ENCODE peak calls at places on chromosomes 4 and X, in four cellular contexts. One of them, this sample, is unnamed.

GRCh38 chr4:2340272-2341061 is 78.0 kb downstream of the ZFYVE28 start:
- DNase-seq in CD8-positive, alpha-beta T cell: peak; percentile 1
- DNase-seq in endodermal cell: no peak
- DNase-seq in ascending aorta: no peak
- DNase-seq in this sample: no peak

GRCh38 chrX:13197961-13198761 is 121.7 kb downstream of the ATXN3L start:
- DNase-seq in CD8-positive, alpha-beta T cell: no peak
- DNase-seq in endodermal cell: peak; percentile 75
- DNase-seq in ascending aorta: no peak
- DNase-seq in this sample: no peak

GRCh38 chrX:77668391-77669237 is 117.4 kb downstream of the ATRX start:
- DNase-seq in CD8-positive, alpha-beta T cell: no peak
- DNase-seq in endodermal cell: no peak
- DNase-seq in ascending aorta: no peak
- DNase-seq in this sample: no peak

GRCh38 chrX:110210417-110211139 is 107.3 kb downstream of the AMMECR1 start:
- DNase-seq in CD8-positive, alpha-beta T cell: no peak
- DNase-seq in endodermal cell: no peak
- DNase-seq in ascending aorta: no peak
- DNase-seq in this sample: no peak

GRCh38 chr4:179196511-179196910 is 1754.3 kb upstream of the AGA start:
- DNase-seq in CD8-positive, alpha-beta T cell: no peak
- DNase-seq in endodermal cell: no peak
- DNase-seq in ascending aorta: no peak
- DNase-seq in this sample: no peak

GRCh38 chrX:86237482-86237881 is 89.2 kb downstream of the DACH2 start:
- DNase-seq in CD8-positive, alpha-beta T cell: no peak
- DNase-seq in endodermal cell: no peak
- DNase-seq in ascending aorta: no peak
- DNase-seq in this sample: no peak

GRCh38 chrX:153878969-153879653 is 6.9 kb downstream of the L1CAM start:
- DNase-seq in CD8-positive, alpha-beta T cell: no peak
- DNase-seq in endodermal cell: peak; percentile 93
- DNase-seq in ascending aorta: no peak
- DNase-seq in this sample: no peak

GRCh38 chrX:24148535-24149345 is 789 bp upstream of the ZFX start:
- DNase-seq in CD8-positive, alpha-beta T cell: no peak
- DNase-seq in endodermal cell: no peak
- DNase-seq in ascending aorta: no peak
- DNase-seq in this sample: no peak

GRCh38 chrX:21856504-21856903 is 717 bp downstream of the YY2 start:
- DNase-seq in CD8-positive, alpha-beta T cell: no peak
- DNase-seq in endodermal cell: no peak
- DNase-seq in ascending aorta: no peak
- DNase-seq in this sample: no peak

GRCh38 chr4:1561286-1561990 is 122.7 kb downstream of the FAM53A start:
- DNase-seq in CD8-positive, alpha-beta T cell: no peak
- DNase-seq in endodermal cell: no peak
- DNase-seq in ascending aorta: no peak
- DNase-seq in this sample: no peak

GRCh38 chr4:8307714-8308113 is 38.2 kb downstream of the HTRA3 start:
- DNase-seq in CD8-positive, alpha-beta T cell: no peak
- DNase-seq in endodermal cell: peak; percentile 22
- DNase-seq in ascending aorta: no peak
- DNase-seq in this sample: no peak

GRCh38 chrX:109600114-109600710 is 24.8 kb downstream of the KCNE5 start:
- DNase-seq in CD8-positive, alpha-beta T cell: no peak
- DNase-seq in endodermal cell: peak; percentile 62
- DNase-seq in ascending aorta: no peak
- DNase-seq in this sample: no peak

GRCh38 chrX:120308959-120309872 is 2.0 kb downstream of the TMEM255A start:
- DNase-seq in CD8-positive, alpha-beta T cell: peak; percentile 66
- DNase-seq in endodermal cell: peak; percentile 87
- DNase-seq in ascending aorta: peak; percentile 15
- DNase-seq in this sample: peak; percentile 22

GRCh38 chr4:15929555-15929954 is 9.0 kb downstream of the FGFBP1 start:
- DNase-seq in CD8-positive, alpha-beta T cell: no peak
- DNase-seq in endodermal cell: no peak
- DNase-seq in ascending aorta: no peak
- DNase-seq in this sample: no peak

GRCh38 chr4:125582302-125582701 is 267.5 kb downstream of the FAT4 start:
- DNase-seq in CD8-positive, alpha-beta T cell: no peak
- DNase-seq in endodermal cell: no peak
- DNase-seq in ascending aorta: no peak
- DNase-seq in this sample: no peak

GRCh38 chr4:184451726-184452125 is 22.6 kb downstream of the IRF2 start:
- DNase-seq in CD8-positive, alpha-beta T cell: no peak
- DNase-seq in endodermal cell: no peak
- DNase-seq in ascending aorta: no peak
- DNase-seq in this sample: no peak

GRCh38 chr4:54102747-54103146 is 2.8 kb downstream of the GSX2 start:
- DNase-seq in CD8-positive, alpha-beta T cell: no peak
- DNase-seq in endodermal cell: no peak
- DNase-seq in ascending aorta: no peak
- DNase-seq in this sample: no peak

GRCh38 chr4:54100607-54101189 is 735 bp downstream of the GSX2 start:
- DNase-seq in CD8-positive, alpha-beta T cell: peak; percentile 35
- DNase-seq in endodermal cell: peak; percentile 58
- DNase-seq in ascending aorta: no peak
- DNase-seq in this sample: no peak

GRCh38 chr4:54103190-54103574 is 3.2 kb downstream of the GSX2 start:
- DNase-seq in CD8-positive, alpha-beta T cell: no peak
- DNase-seq in endodermal cell: peak; percentile 62
- DNase-seq in ascending aorta: no peak
- DNase-seq in this sample: no peak

GRCh38 chr4:54099959-54100606 is at the start of gene GSX2:
- DNase-seq in CD8-positive, alpha-beta T cell: no peak
- DNase-seq in endodermal cell: no peak
- DNase-seq in ascending aorta: no peak
- DNase-seq in this sample: no peak

DNA sequence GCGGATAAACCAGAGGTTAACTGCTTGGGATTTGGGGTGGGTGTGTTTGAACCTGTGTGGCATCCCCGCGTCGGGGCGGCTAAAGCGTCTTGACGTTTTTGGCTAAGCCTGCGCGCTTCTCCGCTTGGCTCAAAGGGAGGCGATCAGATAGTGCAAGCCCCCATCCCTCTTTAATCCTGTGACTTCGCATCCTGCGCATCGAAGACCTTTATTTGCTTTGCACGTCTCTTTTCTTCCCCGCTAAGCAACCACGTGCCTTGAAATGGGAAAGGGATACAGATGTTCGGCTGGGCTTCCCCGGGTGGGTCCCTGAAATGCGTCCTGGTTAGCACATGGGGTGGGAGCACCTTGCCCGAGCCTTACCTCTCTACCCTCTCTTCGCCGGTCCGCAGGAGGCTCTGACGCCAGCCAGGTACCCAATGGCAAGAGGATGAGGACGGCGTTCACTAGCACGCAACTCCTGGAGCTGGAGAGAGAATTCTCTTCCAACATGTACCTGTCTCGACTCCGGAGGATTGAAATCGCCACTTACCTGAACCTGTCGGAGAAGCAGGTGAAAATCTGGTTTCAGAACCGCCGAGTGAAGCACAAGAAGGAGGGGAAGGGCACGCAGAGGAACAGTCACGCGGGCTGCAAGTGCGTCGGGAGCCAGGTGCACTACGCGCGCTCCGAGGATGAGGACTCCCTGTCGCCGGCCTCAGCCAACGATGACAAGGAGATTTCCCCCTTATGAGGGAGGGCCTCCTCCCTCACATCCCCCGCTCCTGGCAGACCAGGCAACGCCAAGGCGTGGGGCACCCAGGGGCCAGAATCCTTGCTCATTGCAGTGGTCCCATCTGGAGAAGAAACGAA is 1.5 kb downstream of the GSX2 start:
- DNase-seq in CD8-positive, alpha-beta T cell: no peak
- DNase-seq in endodermal cell: peak; percentile 72
- DNase-seq in ascending aorta: no peak
- DNase-seq in this sample: no peak
- H3K4me3 ChIP-seq in CD8-positive, alpha-beta T cell: peak overlapping the region; percentile 40
- H3K4me3 ChIP-seq in endodermal cell: peak overlapping the region; percentile 50
- H3K4me3 ChIP-seq in ascending aorta: peak overlapping the region; percentile 50
- H3K4me3 ChIP-seq in this sample: no peak overlapping the region

DNA sequence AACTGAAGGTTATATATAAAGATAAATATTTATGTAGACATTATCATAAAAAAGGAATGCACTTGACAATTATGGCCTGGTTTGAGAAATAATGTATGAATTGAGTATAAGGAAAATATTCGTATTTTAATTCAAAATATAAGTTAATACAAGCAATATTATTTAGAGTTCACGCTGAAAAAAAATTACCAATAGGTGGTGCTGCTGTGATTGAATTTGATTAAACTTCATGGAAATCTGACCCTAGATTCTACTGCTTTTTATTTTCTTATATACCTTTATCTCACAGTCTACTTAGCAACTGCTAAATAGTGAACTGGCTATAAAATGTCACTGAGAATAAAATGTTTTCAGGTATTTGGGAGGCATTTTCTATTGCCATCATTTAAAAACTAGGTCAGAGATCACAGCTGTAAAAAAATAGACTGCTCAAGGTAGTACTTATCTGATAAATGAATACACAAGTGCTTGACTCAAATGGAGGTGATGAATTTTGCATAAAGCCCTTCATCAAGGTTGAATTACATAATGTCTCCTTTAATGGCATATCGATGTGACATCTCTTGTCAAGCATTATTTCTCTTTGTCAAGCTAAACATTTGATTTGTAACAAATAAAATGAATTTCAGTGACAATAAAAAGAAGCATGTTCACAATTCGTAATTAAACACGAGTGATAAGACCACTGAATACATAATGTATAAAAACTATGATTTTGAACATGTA is 1638.8 kb upstream of the PCDH7 start:
- DNase-seq in CD8-positive, alpha-beta T cell: no peak
- DNase-seq in endodermal cell: no peak
- DNase-seq in ascending aorta: no peak
- DNase-seq in this sample: no peak
- TF ChIP-seq CTCF in CD8-positive, alpha-beta T cell: no peak
- TF ChIP-seq CTCF in endodermal cell: peak; percentile 35
- TF ChIP-seq CTCF in ascending aorta: no peak
- TF ChIP-seq CTCF in this sample: peak; percentile 48

GRCh38 chrX:82125103-82125502 is 923.2 kb downstream of the SH3BGRL start:
- DNase-seq in CD8-positive, alpha-beta T cell: no peak
- DNase-seq in endodermal cell: no peak
- DNase-seq in ascending aorta: no peak
- DNase-seq in this sample: no peak
- H3K4me3 ChIP-seq in CD8-positive, alpha-beta T cell: no peak overlapping the region
- H3K4me3 ChIP-seq in endodermal cell: no peak overlapping the region
- H3K4me3 ChIP-seq in ascending aorta: no peak overlapping the region
- H3K4me3 ChIP-seq in this sample: no peak overlapping the region

DNA sequence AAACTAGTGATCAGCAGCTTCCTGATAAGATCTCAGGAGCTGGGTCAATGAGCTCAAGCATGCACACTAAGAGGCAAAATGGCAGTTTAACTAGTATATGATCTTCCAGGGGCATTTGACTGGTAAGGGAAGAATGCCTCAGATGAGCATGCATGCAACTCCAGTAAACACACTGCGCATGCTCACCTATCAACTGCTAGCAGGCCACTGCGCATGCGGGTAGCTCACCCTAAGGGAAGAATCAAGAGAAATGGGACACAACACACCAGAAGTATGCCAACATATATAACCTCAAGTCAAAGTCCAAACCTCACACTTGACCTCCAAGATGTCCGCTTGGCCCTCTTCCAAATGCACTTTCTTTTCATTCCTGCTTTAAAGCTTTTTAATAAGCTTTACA is 1004.0 kb downstream of the ADGRL3 start:
- DNase-seq in CD8-positive, alpha-beta T cell: no peak
- DNase-seq in endodermal cell: no peak
- DNase-seq in ascending aorta: no peak
- DNase-seq in this sample: no peak
- TF ChIP-seq CTCF in CD8-positive, alpha-beta T cell: no peak
- TF ChIP-seq CTCF in endodermal cell: no peak
- TF ChIP-seq CTCF in ascending aorta: no peak
- TF ChIP-seq CTCF in this sample: no peak

GRCh38 chrX:87517571-87518141 is at the start of gene KLHL4:
- DNase-seq in CD8-positive, alpha-beta T cell: peak; percentile 5
- DNase-seq in endodermal cell: peak; percentile 89
- DNase-seq in ascending aorta: no peak
- DNase-seq in this sample: no peak
- H3K4me3 ChIP-seq in CD8-positive, alpha-beta T cell: no peak within 1 kb of the TSS
- H3K4me3 ChIP-seq in endodermal cell: peak within 1 kb of the TSS; percentile 94
- H3K4me3 ChIP-seq in ascending aorta: peak within 1 kb of the TSS; percentile 40
- H3K4me3 ChIP-seq in this sample: no peak within 1 kb of the TSS

GRCh38 chr4:141258558-141258957 is 37.9 kb downstream of the ZNF330 start:
- DNase-seq in CD8-positive, alpha-beta T cell: no peak
- DNase-seq in endodermal cell: no peak
- DNase-seq in ascending aorta: no peak
- DNase-seq in this sample: no peak

GRCh38 chr4:141255016-141255415 is 34.3 kb downstream of the ZNF330 start:
- DNase-seq in CD8-positive, alpha-beta T cell: no peak
- DNase-seq in endodermal cell: no peak
- DNase-seq in ascending aorta: no peak
- DNase-seq in this sample: no peak

DNA sequence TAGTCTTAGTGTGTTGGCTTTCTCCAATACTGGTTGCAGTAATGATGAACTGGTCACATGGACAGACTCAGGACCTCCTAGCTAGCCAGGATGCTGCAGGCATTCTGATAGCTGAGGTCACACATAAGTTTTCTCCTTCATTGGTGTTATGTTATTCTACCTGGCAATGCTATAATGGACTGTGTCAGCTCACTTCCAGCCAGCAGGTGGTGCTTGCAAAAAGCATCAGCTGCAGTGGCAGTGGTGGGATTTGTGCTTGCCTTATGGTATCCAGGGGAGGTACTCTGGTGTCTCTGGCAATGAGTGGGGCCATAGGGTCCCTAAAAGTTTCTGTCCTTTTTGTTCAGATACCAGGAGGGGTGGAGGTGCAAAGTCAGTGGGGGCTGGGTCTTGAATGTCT is 33.6 kb downstream of the ZNF330 start:
- DNase-seq in CD8-positive, alpha-beta T cell: no peak
- DNase-seq in endodermal cell: peak; percentile 65
- DNase-seq in ascending aorta: no peak
- DNase-seq in this sample: no peak
- TF ChIP-seq CTCF in CD8-positive, alpha-beta T cell: no peak
- TF ChIP-seq CTCF in endodermal cell: peak; percentile 73
- TF ChIP-seq CTCF in ascending aorta: no peak
- TF ChIP-seq CTCF in this sample: no peak

DNA sequence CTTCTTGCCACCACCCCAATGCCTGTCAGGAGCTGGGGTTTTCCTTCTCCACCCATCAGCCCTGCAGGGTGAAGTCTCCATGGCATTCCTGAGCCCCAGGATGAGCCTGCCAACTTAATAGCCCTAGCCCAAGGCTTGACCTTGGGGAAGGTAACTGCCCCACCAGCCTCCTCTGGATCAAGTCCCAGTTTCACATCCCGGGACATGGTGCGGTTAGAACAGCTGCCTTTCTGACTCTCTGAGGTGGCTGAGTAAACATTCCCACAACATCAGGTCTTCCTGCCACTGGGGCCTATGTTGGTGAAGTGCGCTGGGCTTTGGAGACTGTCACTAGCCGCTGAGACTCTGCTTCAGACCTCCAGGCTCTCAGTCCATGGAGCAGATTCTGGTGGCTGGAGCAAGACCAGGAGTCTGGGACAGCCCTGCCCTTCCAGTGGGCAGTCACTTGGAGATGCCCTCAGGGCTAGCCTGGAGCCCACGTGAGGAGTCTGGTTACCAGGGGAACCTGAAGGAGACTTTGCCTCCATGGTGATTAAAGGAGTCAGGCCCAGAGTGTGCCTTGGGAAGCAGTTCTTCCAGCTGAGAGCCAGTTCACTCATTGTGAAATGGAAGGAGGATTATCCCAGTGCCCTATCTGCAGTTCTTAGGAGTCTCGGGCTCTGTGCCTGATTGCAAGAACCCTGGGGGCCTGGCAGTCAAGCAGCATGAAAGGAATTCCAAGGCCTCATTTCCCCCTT is 56.8 kb downstream of the SMIM20 start:
- DNase-seq in CD8-positive, alpha-beta T cell: no peak
- DNase-seq in endodermal cell: peak; percentile 58
- DNase-seq in ascending aorta: no peak
- DNase-seq in this sample: no peak
- H3K4me3 ChIP-seq in CD8-positive, alpha-beta T cell: no peak overlapping the region
- H3K4me3 ChIP-seq in endodermal cell: no peak overlapping the region
- H3K4me3 ChIP-seq in ascending aorta: no peak overlapping the region
- H3K4me3 ChIP-seq in this sample: no peak overlapping the region

This sample was measured in LNCaP clone FGC.